ENCODE peak calls at places on chromosome 19, in seven cellular contexts. One of them, this sample, is unnamed. For H3K4me1, the result is how much of the 10 kb centered on the place peaks cover.

GRCh38 chr19:48450441-48450840 is 4.7 kb downstream of the GRWD1 start:
- DNase-seq in heart right ventricle: no peak
- DNase-seq in mucosa of descending colon: no peak
- DNase-seq in GM23338: no peak
- DNase-seq in cardiac muscle cell: no peak
- DNase-seq in transverse colon: no peak
- DNase-seq in upper lobe of right lung: no peak
- DNase-seq in this sample: no peak

GRCh38 chr19:5585461-5586299 is 17.9 kb upstream of the TINCR start:
- DNase-seq in heart right ventricle: peak
- DNase-seq in mucosa of descending colon: no peak
- DNase-seq in GM23338: peak
- DNase-seq in cardiac muscle cell: no peak
- DNase-seq in transverse colon: no peak
- DNase-seq in upper lobe of right lung: no peak
- DNase-seq in this sample: peak

GRCh38 chr19:53908106-53908932 is 759 bp upstream of the CACNG7 start:
- DNase-seq in heart right ventricle: peak
- DNase-seq in mucosa of descending colon: peak
- DNase-seq in GM23338: peak
- DNase-seq in cardiac muscle cell: peak
- DNase-seq in transverse colon: no peak
- DNase-seq in upper lobe of right lung: no peak
- DNase-seq in this sample: no peak

GRCh38 chr19:29499261-29499920 is 26.4 kb upstream of the VSTM2B start:
- DNase-seq in heart right ventricle: no peak
- DNase-seq in mucosa of descending colon: no peak
- DNase-seq in GM23338: peak
- DNase-seq in cardiac muscle cell: no peak
- DNase-seq in transverse colon: no peak
- DNase-seq in upper lobe of right lung: peak
- DNase-seq in this sample: no peak

GRCh38 chr19:459724-460511 is 915 bp downstream of the SHC2 start:
- DNase-seq in heart right ventricle: peak
- DNase-seq in mucosa of descending colon: no peak
- DNase-seq in GM23338: peak
- DNase-seq in cardiac muscle cell: peak
- DNase-seq in transverse colon: peak
- DNase-seq in upper lobe of right lung: peak
- DNase-seq in this sample: no peak

GRCh38 chr19:508204-509150 is 1.2 kb downstream of the TPGS1 start:
- DNase-seq in heart right ventricle: no peak
- DNase-seq in mucosa of descending colon: peak
- DNase-seq in GM23338: no peak
- DNase-seq in cardiac muscle cell: no peak
- DNase-seq in transverse colon: no peak
- DNase-seq in upper lobe of right lung: no peak
- DNase-seq in this sample: no peak

GRCh38 chr19:8965887-8966286 is 44.3 kb downstream of the MUC16 start:
- DNase-seq in heart right ventricle: no peak
- DNase-seq in mucosa of descending colon: no peak
- DNase-seq in GM23338: no peak
- DNase-seq in cardiac muscle cell: no peak
- DNase-seq in transverse colon: no peak
- DNase-seq in upper lobe of right lung: no peak
- DNase-seq in this sample: no peak

GRCh38 chr19:6125571-6125989 is 9.9 kb upstream of the ACSBG2 start:
- DNase-seq in heart right ventricle: peak
- DNase-seq in mucosa of descending colon: no peak
- DNase-seq in GM23338: peak
- DNase-seq in cardiac muscle cell: peak
- DNase-seq in transverse colon: peak
- DNase-seq in upper lobe of right lung: no peak
- DNase-seq in this sample: peak

GRCh38 chr19:13234518-13234917 is 84.3 kb downstream of the IER2 start:
- DNase-seq in heart right ventricle: peak
- DNase-seq in mucosa of descending colon: peak
- DNase-seq in GM23338: peak
- DNase-seq in cardiac muscle cell: peak
- DNase-seq in transverse colon: peak
- DNase-seq in upper lobe of right lung: peak
- DNase-seq in this sample: peak

GRCh38 chr19:16315825-16316505 is 8.7 kb upstream of the KLF2 start:
- DNase-seq in heart right ventricle: peak
- DNase-seq in mucosa of descending colon: no peak
- DNase-seq in GM23338: no peak
- DNase-seq in cardiac muscle cell: peak
- DNase-seq in transverse colon: peak
- DNase-seq in upper lobe of right lung: no peak
- DNase-seq in this sample: no peak

GRCh38 chr19:9785367-9786331 is 17.1 kb upstream of the ZNF846 start:
- DNase-seq in heart right ventricle: peak
- DNase-seq in mucosa of descending colon: peak
- DNase-seq in GM23338: peak
- DNase-seq in cardiac muscle cell: peak
- DNase-seq in transverse colon: peak
- DNase-seq in upper lobe of right lung: peak
- DNase-seq in this sample: peak

GRCh38 chr19:13873776-13874515 is 3.0 kb upstream of the NANOS3 start:
- DNase-seq in heart right ventricle: no peak
- DNase-seq in mucosa of descending colon: no peak
- DNase-seq in GM23338: no peak
- DNase-seq in cardiac muscle cell: no peak
- DNase-seq in transverse colon: no peak
- DNase-seq in upper lobe of right lung: no peak
- DNase-seq in this sample: no peak

GRCh38 chr19:18385359-18385674 is 641 bp upstream of the GDF15 start:
- DNase-seq in heart right ventricle: no peak
- DNase-seq in mucosa of descending colon: no peak
- DNase-seq in GM23338: no peak
- DNase-seq in cardiac muscle cell: no peak
- DNase-seq in transverse colon: no peak
- DNase-seq in upper lobe of right lung: no peak
- DNase-seq in this sample: no peak

GRCh38 chr19:18384775-18385174 is 1.2 kb upstream of the GDF15 start:
- DNase-seq in heart right ventricle: no peak
- DNase-seq in mucosa of descending colon: no peak
- DNase-seq in GM23338: no peak
- DNase-seq in cardiac muscle cell: no peak
- DNase-seq in transverse colon: no peak
- DNase-seq in upper lobe of right lung: no peak
- DNase-seq in this sample: no peak

GRCh38 chr19:18379803-18380747 is 5.9 kb upstream of the GDF15 start:
- DNase-seq in heart right ventricle: peak
- DNase-seq in mucosa of descending colon: peak
- DNase-seq in GM23338: peak
- DNase-seq in cardiac muscle cell: peak
- DNase-seq in transverse colon: peak
- DNase-seq in upper lobe of right lung: peak
- DNase-seq in this sample: no peak

GRCh38 chr19:18377026-18377425 is 8.9 kb upstream of the GDF15 start:
- DNase-seq in heart right ventricle: no peak
- DNase-seq in mucosa of descending colon: no peak
- DNase-seq in GM23338: no peak
- DNase-seq in cardiac muscle cell: no peak
- DNase-seq in transverse colon: no peak
- DNase-seq in upper lobe of right lung: no peak
- DNase-seq in this sample: no peak

DNA sequence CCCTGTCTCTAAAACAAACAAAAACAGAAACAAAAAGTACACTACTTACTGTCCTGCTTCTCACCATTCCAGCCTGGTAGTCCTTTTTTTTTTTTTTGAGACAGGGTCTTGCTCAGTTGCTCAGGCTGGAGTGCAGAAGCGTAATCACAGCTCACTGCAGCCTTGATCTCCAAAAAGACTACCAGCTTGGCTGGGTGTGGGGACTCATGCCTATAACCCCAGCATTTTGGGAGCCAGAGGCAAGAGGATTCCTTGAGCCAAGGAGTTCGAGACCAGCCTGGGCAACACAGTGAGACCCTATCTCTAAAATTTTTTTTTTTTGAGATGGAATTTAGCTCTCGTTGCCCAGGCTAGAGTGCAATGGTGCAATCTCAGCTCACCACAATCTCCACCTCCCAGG is 5.1 kb upstream of the GDF15 start:
- DNase-seq in heart right ventricle: no peak
- DNase-seq in mucosa of descending colon: no peak
- DNase-seq in GM23338: no peak
- DNase-seq in cardiac muscle cell: no peak
- DNase-seq in transverse colon: no peak
- DNase-seq in upper lobe of right lung: no peak
- DNase-seq in this sample: no peak
- H3K4me1 ChIP-seq in heart right ventricle: under half
- H3K4me1 ChIP-seq in mucosa of descending colon: under half
- H3K4me1 ChIP-seq in GM23338: under half
- H3K4me1 ChIP-seq in cardiac muscle cell: under half
- H3K4me1 ChIP-seq in transverse colon: half or more
- H3K4me1 ChIP-seq in upper lobe of right lung: under half
- H3K4me1 ChIP-seq in this sample: under half

DNA sequence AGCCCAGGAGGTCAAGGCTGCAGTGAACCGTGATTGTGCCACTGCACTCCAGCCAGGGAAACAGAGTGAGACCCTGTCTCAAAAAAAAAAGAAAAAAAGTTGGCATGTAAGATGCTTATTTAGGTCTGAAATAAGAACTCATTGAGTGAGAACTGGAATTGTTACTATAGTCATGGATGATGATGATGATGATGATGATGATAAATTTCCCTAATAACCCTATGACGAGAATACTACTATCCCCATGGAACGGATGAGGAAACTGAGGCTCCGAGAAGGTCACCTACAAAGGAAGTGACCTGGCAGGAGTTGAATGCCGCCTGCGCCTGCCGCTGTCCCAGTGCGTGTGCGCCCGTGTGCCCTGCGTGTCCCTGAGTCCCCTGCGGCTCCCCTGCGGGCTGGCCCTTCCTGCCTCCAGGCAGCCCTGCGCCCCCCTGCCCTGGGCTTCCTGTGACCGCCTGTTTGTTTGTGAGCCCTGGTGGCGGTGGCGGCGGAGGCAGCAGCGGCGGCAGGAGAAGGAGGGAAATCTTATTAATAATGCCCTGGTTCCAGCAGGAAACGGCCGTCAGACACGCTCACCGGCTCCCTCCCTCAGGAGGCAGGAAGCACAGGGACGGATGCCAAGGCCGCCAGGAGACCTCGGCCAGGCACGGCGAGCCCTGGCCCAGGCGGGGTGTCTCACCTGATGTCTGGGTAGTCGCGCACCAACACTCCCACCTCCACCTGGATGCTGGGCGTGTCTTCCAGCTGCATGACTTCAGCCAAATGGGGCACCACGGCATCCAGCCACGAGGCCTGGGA is 29.6 kb downstream of the EXOC3L2 start:
- DNase-seq in heart right ventricle: peak
- DNase-seq in mucosa of descending colon: no peak
- DNase-seq in GM23338: peak
- DNase-seq in cardiac muscle cell: no peak
- DNase-seq in transverse colon: no peak
- DNase-seq in upper lobe of right lung: no peak
- DNase-seq in this sample: no peak
- H3K4me3 ChIP-seq in heart right ventricle: no peak
- H3K4me3 ChIP-seq in mucosa of descending colon: no peak
- H3K4me3 ChIP-seq in GM23338: peak
- H3K4me3 ChIP-seq in cardiac muscle cell: no peak
- H3K4me3 ChIP-seq in transverse colon: no peak
- H3K4me3 ChIP-seq in upper lobe of right lung: no peak
- H3K4me3 ChIP-seq in this sample: no peak

DNA sequence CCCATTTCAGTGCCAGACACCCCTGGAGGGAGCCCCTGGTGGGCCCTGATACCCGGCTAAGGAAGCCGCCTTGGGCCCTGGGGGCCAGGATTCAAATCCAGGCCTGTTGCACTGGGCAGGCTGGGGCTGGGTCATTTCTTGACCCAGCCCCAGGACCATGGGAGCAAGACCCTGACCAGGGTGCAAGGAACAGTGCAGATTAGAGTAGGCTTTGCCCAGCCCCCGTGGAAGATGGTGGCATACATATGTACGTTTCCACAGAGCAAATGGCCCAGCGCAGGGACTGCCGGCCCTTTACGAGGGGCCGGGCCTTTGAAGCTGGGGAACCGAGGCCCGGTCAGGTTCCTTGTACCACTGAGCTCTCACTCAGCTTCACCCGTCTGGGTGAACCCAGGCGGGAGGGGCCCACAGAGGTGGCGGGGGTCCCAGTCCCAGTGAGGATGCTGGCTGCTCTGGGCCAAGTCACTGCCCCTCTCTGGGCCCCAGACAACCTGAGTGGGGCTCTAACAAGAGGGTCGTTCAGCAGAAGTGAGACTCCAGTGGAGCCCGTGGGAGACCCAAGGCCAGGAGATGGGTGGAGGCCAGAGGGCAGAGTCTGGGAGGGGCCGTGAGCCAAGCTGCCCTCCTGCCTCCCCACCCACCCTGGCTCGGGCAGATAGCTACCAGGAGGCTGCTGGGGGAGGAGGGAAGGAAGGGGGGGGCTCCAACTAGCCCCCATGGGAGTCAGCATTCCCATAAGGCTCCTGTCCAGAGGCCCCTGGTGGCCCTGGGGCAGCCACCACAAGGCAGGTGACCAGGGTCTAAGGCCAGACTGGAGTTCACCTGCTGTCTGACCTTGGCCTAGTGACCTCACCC is 2.7 kb downstream of the MKNK2 start:
- DNase-seq in heart right ventricle: no peak
- DNase-seq in mucosa of descending colon: peak
- DNase-seq in GM23338: no peak
- DNase-seq in cardiac muscle cell: no peak
- DNase-seq in transverse colon: no peak
- DNase-seq in upper lobe of right lung: no peak
- DNase-seq in this sample: no peak
- H3K4me1 ChIP-seq in heart right ventricle: half or more
- H3K4me1 ChIP-seq in mucosa of descending colon: half or more
- H3K4me1 ChIP-seq in GM23338: under half
- H3K4me1 ChIP-seq in cardiac muscle cell: under half
- H3K4me1 ChIP-seq in transverse colon: half or more
- H3K4me1 ChIP-seq in upper lobe of right lung: half or more
- H3K4me1 ChIP-seq in this sample: half or more

GRCh38 chr19:58300620-58301019 is 4.6 kb upstream of the ERVK3-1 start:
- DNase-seq in heart right ventricle: no peak
- DNase-seq in mucosa of descending colon: no peak
- DNase-seq in GM23338: no peak
- DNase-seq in cardiac muscle cell: no peak
- DNase-seq in transverse colon: no peak
- DNase-seq in upper lobe of right lung: no peak
- DNase-seq in this sample: no peak

GRCh38 chr19:58291943-58292342 is 13.2 kb downstream of the ZNF8 start:
- DNase-seq in heart right ventricle: no peak
- DNase-seq in mucosa of descending colon: no peak
- DNase-seq in GM23338: no peak
- DNase-seq in cardiac muscle cell: no peak
- DNase-seq in transverse colon: no peak
- DNase-seq in upper lobe of right lung: no peak
- DNase-seq in this sample: no peak

GRCh38 chr19:58294743-58295374 is 10.3 kb upstream of the ERVK3-1 start:
- DNase-seq in heart right ventricle: no peak
- DNase-seq in mucosa of descending colon: no peak
- DNase-seq in GM23338: no peak
- DNase-seq in cardiac muscle cell: no peak
- DNase-seq in transverse colon: no peak
- DNase-seq in upper lobe of right lung: no peak
- DNase-seq in this sample: no peak

DNA sequence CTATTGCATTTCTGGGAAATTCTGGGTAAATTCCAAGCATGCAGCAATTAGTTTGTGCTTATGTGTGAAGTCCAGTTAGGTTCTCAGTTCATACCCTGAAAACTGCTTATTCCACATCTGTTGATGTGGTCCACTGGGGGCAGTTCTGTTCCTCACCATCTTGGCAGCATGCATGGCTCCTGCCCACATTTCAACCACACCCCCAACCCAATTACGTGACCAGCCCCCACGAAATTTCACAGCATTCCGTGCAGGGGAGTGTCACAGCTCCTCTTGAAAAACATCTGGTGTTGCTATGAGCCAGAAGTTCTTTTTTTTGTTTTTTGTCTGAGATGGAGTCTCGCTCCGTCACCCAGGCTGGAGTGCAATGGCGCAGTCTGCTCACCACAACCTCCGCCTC is 9.1 kb upstream of the ERVK3-1 start:
- DNase-seq in heart right ventricle: no peak
- DNase-seq in mucosa of descending colon: no peak
- DNase-seq in GM23338: no peak
- DNase-seq in cardiac muscle cell: peak
- DNase-seq in transverse colon: no peak
- DNase-seq in upper lobe of right lung: no peak
- DNase-seq in this sample: no peak
- H3K4me3 ChIP-seq in heart right ventricle: no peak
- H3K4me3 ChIP-seq in mucosa of descending colon: no peak
- H3K4me3 ChIP-seq in GM23338: no peak
- H3K4me3 ChIP-seq in cardiac muscle cell: no peak
- H3K4me3 ChIP-seq in transverse colon: no peak
- H3K4me3 ChIP-seq in upper lobe of right lung: no peak
- H3K4me3 ChIP-seq in this sample: no peak

This sample was measured in effector memory CD4-positive, alpha-beta T cell.